ENCODE peak calls at places on chromosome 2, in six cellular contexts. J is vagina; N is iPS-NIHi11; X is ecto neural progenitor cell; C is B cell; O is stimulated activated CD4-positive, alpha-beta T cell treated with anti-CD3 and anti-CD28 coated beads, Interleukin-4, amount 100 ng/mL, for 24 hours. S is an unnamed sample.

GRCh38 chr2:97658691-97659157 is 5.1 kb downstream of the ACTR1B start:
- DNase-seq in J (no peak), N (no peak), X (no peak), O (no peak), C (no peak), S (no peak)

GRCh38 chr2:8244634-8245033 is 437.2 kb upstream of the ID2 start:
- DNase-seq in N (no peak), C (no peak), O (no peak), J (no peak), X (no peak), S (no peak)

GRCh38 chr2:29080886-29081743 is 6.8 kb upstream of the PCARE start:
- DNase-seq in C (no peak), J (no peak), N (no peak), X (no peak), O (no peak), S (no peak)

GRCh38 chr2:61006486-61007105 is 10.9 kb upstream of the PEX13 start:
- DNase-seq in X (no peak), O (no peak), J (no peak), C (no peak), N (no peak), S (no peak)

GRCh38 chr2:108324531-108325256 is 36.0 kb downstream of the SULT1C2 start:
- DNase-seq in C (no peak), J (no peak), X (no peak), N (no peak), O (no peak), S (no peak)

GRCh38 chr2:46042207-46042637 is 255.0 kb upstream of the EPAS1 start:
- DNase-seq in C (no peak), J (no peak), X (no peak), O (no peak), N (no peak), S (no peak)

GRCh38 chr2:144834954-144835633 is 315.2 kb upstream of the ZEB2 start:
- DNase-seq in C (no peak), J (no peak), N (no peak), X (no peak), O (no peak), S (no peak)

GRCh38 chr2:146837857-146838256 is 1007.0 kb upstream of the ACVR2A start:
- DNase-seq in J (no peak), O (no peak), C (no peak), N (no peak), X (no peak), S (no peak)

GRCh38 chr2:106970471-106971261 is 84.7 kb upstream of the ST6GAL2 start:
- DNase-seq in O (no peak), J (no peak), X (no peak), N (no peak), C (no peak), S (no peak)

GRCh38 chr2:216319771-216320170 is 52.5 kb downstream of the MARCHF4 start:
- DNase-seq in C (no peak), J (no peak), N (peak; percentile 65), X (no peak), O (no peak), S (no peak)

GRCh38 chr2:112626604-112627059 is 19.1 kb upstream of the SLC20A1 start:
- DNase-seq in J (no peak), N (peak; percentile 56), X (no peak), C (peak; percentile 68), O (peak; percentile 66), S (peak; percentile 90)

GRCh38 chr2:46458763-46459505 is 20.4 kb upstream of the TMEM247 start:
- DNase-seq in X (no peak), N (no peak), J (no peak), O (no peak), C (no peak), S (no peak)

GRCh38 chr2:237673130-237673921 is 45.9 kb downstream of the LRRFIP1 start:
- DNase-seq in C (peak; percentile 77), N (peak; percentile 60), X (peak; percentile 73), J (no peak), O (peak; percentile 89), S (peak; percentile 91)

GRCh38 chr2:71694501-71695234 is 241.3 kb downstream of the DYSF start:
- DNase-seq in J (no peak), X (no peak), C (no peak), N (peak; percentile 63), O (no peak), S (no peak)

GRCh38 chr2:108938069-108938710 is 50.8 kb downstream of the EDAR start:
- DNase-seq in X (no peak), O (no peak), J (no peak), C (no peak), N (no peak), S (no peak)

GRCh38 chr2:217657252-217657651 is 345.5 kb downstream of the TNS1 start:
- DNase-seq in X (no peak), C (no peak), N (no peak), J (no peak), O (no peak), S (no peak)

GRCh38 chr2:166343467-166343866 is 32.3 kb downstream of the SCN9A start:
- DNase-seq in C (no peak), N (no peak), J (no peak), O (no peak), X (no peak), S (no peak)

GRCh38 chr2:127001751-127002150 is 103.1 kb downstream of the TEX51 start:
- DNase-seq in C (no peak), O (no peak), J (no peak), X (no peak), N (no peak), S (no peak)

GRCh38 chr2:221255862-221256261 is 316.2 kb downstream of the EPHA4 start:
- DNase-seq in C (no peak), J (no peak), N (peak; percentile 45), X (peak; percentile 50), O (no peak), S (no peak)

GRCh38 chr2:38095996-38096861 is 20.3 kb upstream of the CYP1B1 start:
- DNase-seq in N (peak; percentile 33), O (no peak), J (no peak), X (no peak), C (no peak), S (no peak)

GRCh38 chr2:241884951-241885700 is 15.6 kb downstream of the RTP5 start:
- DNase-seq in X (no peak), C (no peak), N (no peak), O (no peak), J (no peak), S (no peak)

S was measured in posterior vena cava.